ENCODE peak calls at places on chromosomes 13 and 19, in five cellular contexts. One of them, this sample, is unnamed.

GRCh38 chr19:39937094-39937493 is 2.7 kb upstream of the FCGBP start:
- DNase-seq in anterior cingulate cortex: no peak
- DNase-seq in DMS153: no peak
- DNase-seq in GM20000: peak
- DNase-seq in foreskin fibroblast: no peak
- DNase-seq in this sample: no peak

GRCh38 chr13:43057653-43058317 is 34.4 kb downstream of the DNAJC15 start:
- DNase-seq in anterior cingulate cortex: no peak
- DNase-seq in DMS153: peak
- DNase-seq in GM20000: no peak
- DNase-seq in foreskin fibroblast: no peak
- DNase-seq in this sample: no peak

GRCh38 chr19:38838208-38838985 is 6.8 kb upstream of the ECH1 start:
- DNase-seq in anterior cingulate cortex: no peak
- DNase-seq in DMS153: no peak
- DNase-seq in GM20000: no peak
- DNase-seq in foreskin fibroblast: no peak
- DNase-seq in this sample: no peak

GRCh38 chr13:26255717-26256277 is 1.9 kb downstream of the CDK8 start:
- DNase-seq in anterior cingulate cortex: no peak
- DNase-seq in DMS153: no peak
- DNase-seq in GM20000: no peak
- DNase-seq in foreskin fibroblast: no peak
- DNase-seq in this sample: no peak

GRCh38 chr13:112245179-112245724 is 130.9 kb upstream of the SPACA7 start:
- DNase-seq in anterior cingulate cortex: no peak
- DNase-seq in DMS153: no peak
- DNase-seq in GM20000: no peak
- DNase-seq in foreskin fibroblast: no peak
- DNase-seq in this sample: no peak

GRCh38 chr13:75219479-75220237 is 262.3 kb downstream of the TBC1D4 start:
- DNase-seq in anterior cingulate cortex: peak
- DNase-seq in DMS153: peak
- DNase-seq in GM20000: peak
- DNase-seq in foreskin fibroblast: peak
- DNase-seq in this sample: no peak

GRCh38 chr19:20664917-20665781 is 3.8 kb upstream of the ZNF626 start:
- DNase-seq in anterior cingulate cortex: peak
- DNase-seq in DMS153: no peak
- DNase-seq in GM20000: no peak
- DNase-seq in foreskin fibroblast: no peak
- DNase-seq in this sample: no peak

GRCh38 chr13:25170554-25171107 is 1.5 kb downstream of the AMER2 start:
- DNase-seq in anterior cingulate cortex: peak
- DNase-seq in DMS153: no peak
- DNase-seq in GM20000: peak
- DNase-seq in foreskin fibroblast: no peak
- DNase-seq in this sample: no peak

GRCh38 chr19:41531438-41532311 is 44.3 kb upstream of the CEACAM21 start:
- DNase-seq in anterior cingulate cortex: no peak
- DNase-seq in DMS153: peak
- DNase-seq in GM20000: peak
- DNase-seq in foreskin fibroblast: peak
- DNase-seq in this sample: no peak

GRCh38 chr19:29113838-29114237 is 99.1 kb downstream of the UQCRFS1 start:
- DNase-seq in anterior cingulate cortex: no peak
- DNase-seq in DMS153: no peak
- DNase-seq in GM20000: no peak
- DNase-seq in foreskin fibroblast: no peak
- DNase-seq in this sample: no peak

GRCh38 chr13:109333893-109334651 is 452.3 kb downstream of the IRS2 start:
- DNase-seq in anterior cingulate cortex: no peak
- DNase-seq in DMS153: no peak
- DNase-seq in GM20000: no peak
- DNase-seq in foreskin fibroblast: no peak
- DNase-seq in this sample: no peak

GRCh38 chr13:48370815-48371214 is 42.1 kb downstream of the LPAR6 start:
- DNase-seq in anterior cingulate cortex: no peak
- DNase-seq in DMS153: no peak
- DNase-seq in GM20000: no peak
- DNase-seq in foreskin fibroblast: no peak
- DNase-seq in this sample: no peak

GRCh38 chr13:109704771-109705628 is 81.4 kb downstream of the IRS2 start:
- DNase-seq in anterior cingulate cortex: peak
- DNase-seq in DMS153: peak
- DNase-seq in GM20000: no peak
- DNase-seq in foreskin fibroblast: no peak
- DNase-seq in this sample: no peak

GRCh38 chr19:35045667-35046300 is 4.3 kb downstream of the HPN start:
- DNase-seq in anterior cingulate cortex: peak
- DNase-seq in DMS153: no peak
- DNase-seq in GM20000: peak
- DNase-seq in foreskin fibroblast: no peak
- DNase-seq in this sample: no peak

GRCh38 chr13:31433201-31433600 is 233.4 kb downstream of the B3GLCT start:
- DNase-seq in anterior cingulate cortex: no peak
- DNase-seq in DMS153: no peak
- DNase-seq in GM20000: no peak
- DNase-seq in foreskin fibroblast: no peak
- DNase-seq in this sample: no peak

GRCh38 chr13:70703755-70704154 is 595.5 kb upstream of the KLHL1 start:
- DNase-seq in anterior cingulate cortex: no peak
- DNase-seq in DMS153: no peak
- DNase-seq in GM20000: no peak
- DNase-seq in foreskin fibroblast: no peak
- DNase-seq in this sample: no peak

GRCh38 chr19:19628499-19629134 is 597 bp upstream of the LPAR2 start:
- DNase-seq in anterior cingulate cortex: no peak
- DNase-seq in DMS153: peak
- DNase-seq in GM20000: peak
- DNase-seq in foreskin fibroblast: peak
- DNase-seq in this sample: no peak

GRCh38 chr13:48950507-48950886 is 25.2 kb upstream of the FNDC3A start:
- DNase-seq in anterior cingulate cortex: no peak
- DNase-seq in DMS153: no peak
- DNase-seq in GM20000: no peak
- DNase-seq in foreskin fibroblast: peak
- DNase-seq in this sample: no peak

GRCh38 chr13:30872195-30872594 is 33.9 kb upstream of the MEDAG start:
- DNase-seq in anterior cingulate cortex: no peak
- DNase-seq in DMS153: no peak
- DNase-seq in GM20000: no peak
- DNase-seq in foreskin fibroblast: no peak
- DNase-seq in this sample: no peak

GRCh38 chr19:48966541-48967345 is 1.6 kb downstream of the FTL start:
- DNase-seq in anterior cingulate cortex: no peak
- DNase-seq in DMS153: no peak
- DNase-seq in GM20000: no peak
- DNase-seq in foreskin fibroblast: peak
- DNase-seq in this sample: no peak

GRCh38 chr19:13537454-13537853 is 31.2 kb upstream of the CACNA1A start:
- DNase-seq in anterior cingulate cortex: no peak
- DNase-seq in DMS153: no peak
- DNase-seq in GM20000: no peak
- DNase-seq in foreskin fibroblast: no peak
- DNase-seq in this sample: no peak

GRCh38 chr13:100131863-100132574 is 43.1 kb downstream of the PCCA start:
- DNase-seq in anterior cingulate cortex: no peak
- DNase-seq in DMS153: peak
- DNase-seq in GM20000: no peak
- DNase-seq in foreskin fibroblast: peak
- DNase-seq in this sample: peak

GRCh38 chr19:33872445-33873320 is 76.0 kb downstream of the KCTD15 start:
- DNase-seq in anterior cingulate cortex: no peak
- DNase-seq in DMS153: no peak
- DNase-seq in GM20000: no peak
- DNase-seq in foreskin fibroblast: no peak
- DNase-seq in this sample: no peak

GRCh38 chr19:1064661-1065605 is 2.0 kb upstream of the ARHGAP45 start:
- DNase-seq in anterior cingulate cortex: peak
- DNase-seq in DMS153: no peak
- DNase-seq in GM20000: peak
- DNase-seq in foreskin fibroblast: peak
- DNase-seq in this sample: no peak

GRCh38 chr19:14434543-14435319 is 1.6 kb downstream of the PKN1 start:
- DNase-seq in anterior cingulate cortex: no peak
- DNase-seq in DMS153: no peak
- DNase-seq in GM20000: no peak
- DNase-seq in foreskin fibroblast: peak
- DNase-seq in this sample: no peak

GRCh38 chr19:10760268-10760944 is 42.5 kb downstream of the DNM2 start:
- DNase-seq in anterior cingulate cortex: no peak
- DNase-seq in DMS153: no peak
- DNase-seq in GM20000: peak
- DNase-seq in foreskin fibroblast: peak
- DNase-seq in this sample: no peak

GRCh38 chr13:100550433-100550832 is 38.2 kb downstream of the GGACT start:
- DNase-seq in anterior cingulate cortex: no peak
- DNase-seq in DMS153: no peak
- DNase-seq in GM20000: no peak
- DNase-seq in foreskin fibroblast: peak
- DNase-seq in this sample: peak

GRCh38 chr13:80454245-80454644 is 113.3 kb upstream of the SPRY2 start:
- DNase-seq in anterior cingulate cortex: no peak
- DNase-seq in DMS153: no peak
- DNase-seq in GM20000: no peak
- DNase-seq in foreskin fibroblast: peak
- DNase-seq in this sample: no peak

GRCh38 chr19:40717880-40718773 is 1.2 kb downstream of the ITPKC start:
- DNase-seq in anterior cingulate cortex: no peak
- DNase-seq in DMS153: no peak
- DNase-seq in GM20000: no peak
- DNase-seq in foreskin fibroblast: peak
- DNase-seq in this sample: no peak

GRCh38 chr13:94232956-94233355 is 246.5 kb downstream of the DCT start:
- DNase-seq in anterior cingulate cortex: no peak
- DNase-seq in DMS153: no peak
- DNase-seq in GM20000: no peak
- DNase-seq in foreskin fibroblast: no peak
- DNase-seq in this sample: no peak

GRCh38 chr19:18699403-18700054 is 16.0 kb downstream of the CRTC1 start:
- DNase-seq in anterior cingulate cortex: no peak
- DNase-seq in DMS153: no peak
- DNase-seq in GM20000: no peak
- DNase-seq in foreskin fibroblast: no peak
- DNase-seq in this sample: no peak

This sample was measured in AG04449.